ENCODE peak calls at places on chromosomes 2 and 18, in nine cellular contexts. R is heart left ventricle, F is lower leg skin, V is A549, P is tibial artery, L is neuronal stem cell, K is spleen, A is psoas muscle, S is fibroblast of mammary gland. E is an unnamed sample.

GRCh38 chr2:191555092-191555742 is 122.7 kb upstream of the NABP1 start:
- DNase-seq in A (peak; percentile 75), L (peak; percentile 76), P (peak; percentile 85), K (peak; percentile 87), F (peak; percentile 95), R (peak; percentile 71), V (peak; percentile 76), S (peak; percentile 78), E (peak; percentile 75)

GRCh38 chr2:10935953-10936942 is 24.5 kb downstream of the KCNF1 start:
- DNase-seq in A (no peak), K (no peak), S (peak; percentile 100), L (no peak), V (peak; percentile 99), P (no peak), F (no peak), R (no peak), E (no peak)

GRCh38 chr2:649461-650342 is 27.5 kb downstream of the TMEM18 start:
- DNase-seq in S (no peak), F (peak; percentile 57), A (no peak), K (no peak), V (no peak), P (no peak), L (no peak), R (no peak), E (no peak)

GRCh38 chr2:127661949-127662510 is 13.3 kb downstream of the LIMS2 start:
- DNase-seq in R (peak; percentile 56), S (peak; percentile 36), P (peak; percentile 64), A (no peak), K (peak; percentile 74), F (no peak), V (no peak), L (no peak), E (no peak)

GRCh38 chr2:201969938-201970785 is 63.5 kb upstream of the FZD7 start:
- DNase-seq in R (no peak), A (no peak), K (no peak), L (no peak), V (no peak), S (peak; percentile 82), P (no peak), F (no peak), E (no peak)

GRCh38 chr2:71471276-71471675 is 17.9 kb downstream of the DYSF start:
- DNase-seq in K (no peak), F (no peak), R (no peak), L (no peak), S (peak; percentile 13), V (no peak), A (no peak), P (no peak), E (no peak)

GRCh38 chr2:220174826-220175225 is 547.4 kb downstream of the SLC4A3 start:
- DNase-seq in L (no peak), V (no peak), F (no peak), P (no peak), R (no peak), A (no peak), K (no peak), S (no peak), E (no peak)

GRCh38 chr2:238260879-238261278 is 21.0 kb upstream of the HES6 start:
- DNase-seq in P (no peak), K (no peak), V (no peak), R (peak; percentile 32), A (peak; percentile 13), F (no peak), S (no peak), L (no peak), E (no peak)

GRCh38 chr2:583666-584065 is 93.5 kb downstream of the TMEM18 start:
- DNase-seq in L (no peak), V (no peak), K (no peak), A (no peak), P (no peak), S (no peak), R (no peak), F (peak; percentile 72), E (no peak)

GRCh38 chr18:56575819-56576663 is 62.4 kb downstream of the TXNL1 start:
- DNase-seq in A (no peak), K (no peak), L (peak; percentile 48), V (peak; percentile 28), S (peak; percentile 72), R (peak; percentile 45), P (no peak), F (no peak), E (no peak)

GRCh38 chr2:121625953-121626352 is 23.3 kb downstream of the CLASP1 start:
- DNase-seq in R (no peak), K (no peak), V (no peak), F (no peak), A (no peak), L (no peak), P (no peak), S (no peak), E (no peak)

GRCh38 chr2:190678444-190679162 is 29.7 kb downstream of the NAB1 start:
- DNase-seq in V (no peak), P (no peak), K (no peak), F (no peak), S (no peak), R (peak; percentile 15), A (no peak), L (no peak), E (no peak)

GRCh38 chr2:231680992-231681852 is 27.1 kb upstream of the PTMA start:
- DNase-seq in A (peak; percentile 92), L (peak; percentile 87), P (peak; percentile 92), F (peak; percentile 94), R (peak; percentile 92), V (peak; percentile 74), S (peak; percentile 75), K (peak; percentile 85), E (peak; percentile 84)

GRCh38 chr18:74861154-74861553 is 263.5 kb downstream of the ZNF407 start:
- DNase-seq in V (no peak), K (no peak), L (no peak), P (no peak), A (no peak), S (no peak), R (no peak), F (no peak), E (no peak)

DNA sequence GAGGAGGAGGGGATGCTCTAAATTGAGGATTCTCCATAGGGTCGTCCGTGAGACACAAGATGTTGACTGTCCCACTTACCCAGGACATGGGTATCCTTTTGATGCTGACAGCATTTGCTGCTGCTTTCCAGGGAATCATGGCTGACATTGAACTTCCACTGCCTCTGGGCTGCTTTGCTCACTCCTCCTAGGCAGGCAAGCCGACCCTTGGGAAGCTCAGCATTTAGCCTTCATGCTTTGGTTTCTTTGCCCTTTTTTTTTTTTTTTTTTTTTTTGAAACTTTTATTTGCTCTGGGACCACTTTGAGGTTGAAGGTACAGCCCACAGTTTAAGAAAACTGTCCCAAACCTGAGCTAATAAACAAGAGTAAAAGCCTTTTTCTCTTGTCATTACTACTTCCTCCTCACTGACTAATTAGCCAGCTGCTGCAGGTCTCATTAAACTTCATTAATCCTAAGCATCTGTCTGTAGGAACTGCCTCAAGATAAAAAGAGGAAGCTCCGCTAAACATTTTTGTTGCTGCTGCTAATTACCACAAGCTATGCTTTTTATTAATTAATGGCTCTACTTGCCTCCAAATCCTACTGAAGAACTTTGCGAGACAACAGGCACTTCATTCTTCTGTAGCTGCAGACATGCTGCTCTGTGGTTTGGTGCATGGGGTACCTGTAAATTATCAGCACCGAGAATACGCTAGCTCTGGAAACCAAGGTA is 125.4 kb downstream of the SPTBN1 start:
- DNase-seq in V (no peak), L (no peak), P (no peak), S (no peak), F (no peak), R (no peak), K (no peak), A (no peak), E (no peak)
- H3K4me3 ChIP-seq in V (no peak overlapping the region), L (no peak overlapping the region), P (no peak overlapping the region), S (no peak overlapping the region), F (no peak overlapping the region), R (no peak overlapping the region), K (no peak overlapping the region), A (no peak overlapping the region), E (no peak overlapping the region)

GRCh38 chr18:51716277-51716676 is 518.8 kb upstream of the MEX3C start:
- DNase-seq in F (no peak), S (no peak), V (no peak), K (no peak), P (no peak), L (no peak), A (no peak), R (no peak), E (no peak)

DNA sequence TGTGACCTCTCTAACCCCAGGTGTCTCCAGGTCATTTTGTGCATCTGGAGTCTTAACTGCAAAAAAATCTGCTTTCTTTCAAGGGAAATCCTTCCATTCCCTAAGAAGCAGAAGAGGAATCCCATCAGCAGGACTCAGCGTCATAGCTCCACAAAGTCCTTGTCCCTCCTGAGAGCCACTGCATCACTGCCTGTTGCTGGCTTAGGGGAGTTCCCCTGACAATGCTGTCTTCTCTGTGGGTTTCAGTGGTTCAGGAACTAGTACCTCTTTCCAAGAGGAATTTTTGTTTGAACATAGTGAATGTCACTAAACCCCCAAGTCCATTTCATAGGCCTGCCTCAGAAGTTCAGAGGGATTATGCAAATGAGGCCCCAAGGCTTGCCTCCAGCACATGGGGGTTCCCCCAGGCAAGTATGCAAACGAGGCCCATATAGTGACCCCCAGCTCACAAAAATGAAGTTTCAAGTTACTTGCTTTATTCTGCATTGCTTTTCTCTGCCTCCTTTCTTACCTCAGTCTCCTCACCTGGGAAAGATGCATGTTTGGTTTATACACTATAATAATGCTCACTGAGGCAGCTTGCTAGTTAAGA is 513.9 kb upstream of the MEX3C start:
- DNase-seq in F (no peak), L (no peak), V (no peak), R (no peak), A (no peak), P (no peak), S (no peak), K (no peak), E (no peak)
- H3K4me3 ChIP-seq in F (no peak overlapping the region), L (no peak overlapping the region), V (no peak overlapping the region), R (no peak overlapping the region), A (no peak overlapping the region), P (no peak overlapping the region), S (no peak overlapping the region), K (no peak overlapping the region), E (no peak overlapping the region)

GRCh38 chr2:215654177-215654850 is 218.4 kb upstream of the FN1 start:
- DNase-seq in F (no peak), P (no peak), S (peak; percentile 89), A (no peak), K (no peak), V (no peak), R (peak; percentile 10), L (no peak), E (no peak)
- H3K4me3 ChIP-seq in F (no peak overlapping the region), P (no peak overlapping the region), S (no peak overlapping the region), A (no peak overlapping the region), K (no peak overlapping the region), V (no peak overlapping the region), R (no peak overlapping the region), L (no peak overlapping the region), E (no peak overlapping the region)

DNA sequence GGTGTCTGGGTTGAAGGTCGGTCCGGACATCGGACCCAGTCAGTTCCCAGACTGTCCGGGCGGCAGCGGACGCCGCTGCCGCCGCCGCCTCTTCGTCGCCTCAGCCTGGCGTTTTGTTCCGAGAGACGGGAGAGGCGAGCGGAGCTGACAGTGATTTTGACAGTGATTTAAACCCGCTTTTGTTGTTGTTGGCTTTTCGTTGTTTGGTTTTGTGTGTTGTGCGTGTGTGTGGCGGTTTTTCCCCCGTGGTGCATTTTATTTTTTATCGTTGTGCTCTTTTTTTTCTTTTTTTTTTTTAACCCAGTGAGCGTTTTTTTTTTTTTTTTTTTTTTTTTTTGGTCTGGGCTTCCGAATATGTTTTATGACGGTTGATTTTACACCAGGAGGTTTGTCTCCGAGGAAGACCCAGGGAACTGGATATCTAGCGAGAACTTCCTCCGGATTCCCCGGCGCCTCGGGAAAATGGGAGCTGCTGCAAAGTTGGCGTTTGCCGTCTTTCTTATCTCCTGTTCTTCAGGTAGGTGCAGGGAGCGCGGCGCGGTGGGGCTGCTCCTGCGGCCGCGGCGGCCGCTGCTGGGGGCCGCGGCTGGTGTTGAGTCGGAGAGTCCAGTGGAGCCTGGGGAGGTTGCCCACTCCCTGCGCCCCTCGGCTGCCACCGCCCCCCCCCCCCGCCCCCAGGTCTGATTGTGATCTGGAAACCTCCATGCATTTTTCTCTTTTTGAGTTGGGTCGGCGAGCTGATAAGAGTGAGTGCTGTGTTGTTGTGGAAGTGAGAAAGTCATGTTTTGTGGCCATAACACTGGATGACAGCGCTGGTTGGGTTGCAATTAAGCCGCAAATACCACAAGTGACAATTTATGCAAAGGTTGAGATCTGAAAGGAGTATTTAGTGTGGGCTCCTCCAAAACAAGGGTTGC is at the start of gene ACVR2A:
- DNase-seq in L (peak; percentile 53), A (peak; percentile 17), F (no peak), V (peak; percentile 18), P (peak; percentile 66), K (peak; percentile 82), R (peak; percentile 33), S (peak; percentile 35), E (peak; percentile 46)
- H3K4me3 ChIP-seq in L (peak within 1 kb of the TSS; percentile 76), A (peak within 1 kb of the TSS; percentile 93), F (peak within 1 kb of the TSS; percentile 78), V (peak within 1 kb of the TSS; percentile 81), P (peak within 1 kb of the TSS; percentile 67), K (peak within 1 kb of the TSS; percentile 68), R (peak within 1 kb of the TSS; percentile 94), S (peak within 1 kb of the TSS; percentile 81), E (peak within 1 kb of the TSS; percentile 63)